ENCODE peak calls at places on chromosomes 12 and 14, in ten cellular contexts. R, W, N, C, M, A, G, D, E and I are unnamed samples.

GRCh38 chr14:52115286-52115685 is 46.4 kb upstream of the NID2 start:
- DNase-seq in R (no peak), W (no peak), N (no peak), C (no peak), M (no peak), A (no peak), G (no peak), D (no peak), E (no peak), I (no peak)

GRCh38 chr14:103558071-103558882 is 4.2 kb downstream of the BAG5 start:
- DNase-seq in R (no peak), W (no peak), N (peak; percentile 65), C (peak; percentile 34), M (no peak), A (peak; percentile 16), G (no peak), D (no peak), E (no peak), I (no peak)

GRCh38 chr12:3651585-3652424 is 101.1 kb downstream of the CRACR2A start:
- DNase-seq in R (no peak), W (no peak), N (no peak), C (no peak), M (no peak), A (no peak), G (no peak), D (no peak), E (no peak), I (no peak)

GRCh38 chr12:2251485-2252179 is 198.8 kb downstream of the CACNA1C start:
- DNase-seq in R (no peak), W (no peak), N (no peak), C (no peak), M (no peak), A (no peak), G (no peak), D (no peak), E (peak; percentile 45), I (no peak)

GRCh38 chr14:74548881-74549280 is 55.3 kb downstream of the ISCA2 start:
- DNase-seq in R (no peak), W (no peak), N (peak; percentile 69), C (peak; percentile 72), M (no peak), A (no peak), G (peak; percentile 30), D (no peak), E (peak; percentile 69), I (no peak)

GRCh38 chr14:70842851-70843462 is 33.6 kb upstream of the MAP3K9 start:
- DNase-seq in R (no peak), W (no peak), N (no peak), C (peak; percentile 82), M (no peak), A (no peak), G (no peak), D (no peak), E (no peak), I (no peak)

GRCh38 chr12:94254270-94254669 is 105.9 kb downstream of the PLXNC1 start:
- DNase-seq in R (no peak), W (no peak), N (no peak), C (no peak), M (no peak), A (no peak), G (no peak), D (no peak), E (no peak), I (no peak)

GRCh38 chr12:80445083-80445482 is 1.0 kb downstream of the PTPRQ start:
- DNase-seq in R (no peak), W (no peak), N (no peak), C (peak; percentile 42), M (no peak), A (no peak), G (no peak), D (no peak), E (no peak), I (no peak)

GRCh38 chr12:124172646-124173045 is 122.2 kb upstream of the RFLNA start:
- DNase-seq in R (no peak), W (no peak), N (no peak), C (no peak), M (no peak), A (no peak), G (no peak), D (no peak), E (no peak), I (no peak)

GRCh38 chr12:92603741-92604432 is 98.9 kb upstream of the PLEKHG7 start:
- DNase-seq in R (peak; percentile 89), W (no peak), N (no peak), C (no peak), M (no peak), A (no peak), G (no peak), D (no peak), E (no peak), I (no peak)

GRCh38 chr12:46402861-46403731 is 30.5 kb upstream of the SLC38A2 start:
- DNase-seq in R (no peak), W (no peak), N (no peak), C (no peak), M (no peak), A (no peak), G (no peak), D (no peak), E (no peak), I (no peak)

GRCh38 chr14:54782803-54783659 is 119.6 kb downstream of the GCH1 start:
- DNase-seq in R (peak; percentile 34), W (peak; percentile 18), N (no peak), C (no peak), M (no peak), A (no peak), G (no peak), D (no peak), E (no peak), I (peak; percentile 26)

GRCh38 chr14:23530360-23531055 is 21.1 kb downstream of the ZFHX2 start:
- DNase-seq in R (no peak), W (no peak), N (no peak), C (peak; percentile 23), M (no peak), A (no peak), G (no peak), D (no peak), E (peak; percentile 59), I (no peak)

GRCh38 chr14:56196274-56196673 is 78.1 kb downstream of the PELI2 start:
- DNase-seq in R (no peak), W (no peak), N (no peak), C (peak; percentile 68), M (no peak), A (no peak), G (no peak), D (no peak), E (no peak), I (no peak)

GRCh38 chr12:96487634-96488033 is 1.7 kb upstream of the CFAP54 start:
- DNase-seq in R (no peak), W (no peak), N (no peak), C (no peak), M (no peak), A (no peak), G (no peak), D (no peak), E (no peak), I (no peak)

GRCh38 chr12:96489392-96490056 is at the start of gene CFAP54:
- DNase-seq in R (peak; percentile 95), W (peak; percentile 92), N (peak; percentile 94), C (peak; percentile 95), M (peak; percentile 96), A (peak; percentile 92), G (peak; percentile 94), D (peak; percentile 73), E (peak; percentile 99), I (peak; percentile 93)

GRCh38 chr12:96487214-96487613 is 2.2 kb upstream of the CFAP54 start:
- DNase-seq in R (peak; percentile 63), W (no peak), N (no peak), C (peak; percentile 70), M (no peak), A (no peak), G (no peak), D (no peak), E (no peak), I (no peak)

GRCh38 chr12:96483116-96483515 is 6.3 kb upstream of the CFAP54 start:
- DNase-seq in R (no peak), W (no peak), N (no peak), C (no peak), M (no peak), A (no peak), G (no peak), D (no peak), E (no peak), I (no peak)

DNA sequence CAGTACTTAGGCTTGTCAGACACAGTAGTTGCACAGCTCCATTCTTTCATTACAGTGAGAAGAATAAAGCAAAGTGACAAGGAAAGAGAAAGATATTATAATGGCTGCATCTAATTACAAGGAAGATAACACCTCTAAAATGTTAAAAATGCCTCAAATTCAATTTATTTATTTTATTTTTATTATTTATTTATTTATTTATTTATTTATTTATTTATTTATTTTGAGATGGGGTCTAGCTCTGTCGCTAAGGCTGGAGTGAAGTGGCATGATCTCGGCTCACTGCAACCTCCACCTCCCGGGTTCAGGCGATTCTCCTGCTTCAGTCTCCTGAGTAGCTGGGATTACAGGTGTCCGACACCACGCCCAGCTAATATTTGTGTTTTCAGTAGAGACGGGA is 2.6 kb upstream of the CFAP54 start:
- DNase-seq in R (no peak), W (no peak), N (no peak), C (no peak), M (no peak), A (no peak), G (no peak), D (no peak), E (no peak), I (no peak)
- H3K27ac ChIP-seq in R (peak overlapping the region; percentile 23), W (no peak overlapping the region), N (no peak overlapping the region), C (no peak overlapping the region), M (no peak overlapping the region), A (no peak overlapping the region), G (no peak overlapping the region), D (no peak overlapping the region), E (no peak overlapping the region), I (no peak overlapping the region)

GRCh38 chr12:132491349-132491663 is 1.4 kb downstream of the FBRSL1 start:
- DNase-seq in R (no peak), W (no peak), N (no peak), C (no peak), M (no peak), A (no peak), G (no peak), D (no peak), E (no peak), I (no peak)
- H3K4me1 ChIP-seq in R (peaks cover 42% of the 10 kb centered on the region), W (peaks cover 33% of the 10 kb centered on the region), N (peaks cover 36% of the 10 kb centered on the region), C (peaks cover 15% of the 10 kb centered on the region), M (peaks cover 68% of the 10 kb centered on the region), A (peaks cover 31% of the 10 kb centered on the region), G (peaks cover 70% of the 10 kb centered on the region), D (peaks cover 74% of the 10 kb centered on the region), E (peaks cover 78% of the 10 kb centered on the region), I (peaks cover 57% of the 10 kb centered on the region)

DNA sequence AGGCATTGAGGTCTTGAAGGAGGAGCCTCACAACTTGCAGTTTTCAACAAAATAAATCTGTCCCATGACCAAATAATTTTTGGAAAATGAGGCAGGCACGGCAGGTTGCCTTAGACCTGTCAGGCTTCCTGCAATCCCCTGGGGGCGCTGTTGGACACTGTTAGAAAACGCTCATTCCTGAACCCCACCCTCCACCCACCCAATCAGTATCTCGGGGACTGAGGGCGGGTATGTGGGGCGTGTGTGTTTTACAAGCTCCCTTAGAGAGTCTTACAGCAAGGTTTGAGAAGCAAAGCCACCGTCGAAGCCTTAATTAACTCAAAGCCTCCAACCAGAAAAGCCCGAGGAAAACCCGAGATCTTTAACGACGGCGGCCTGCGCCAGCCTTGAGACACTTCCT is 122.8 kb downstream of the GLT1D1 start:
- DNase-seq in R (peak; percentile 23), W (peak; percentile 65), N (no peak), C (no peak), M (no peak), A (peak; percentile 40), G (no peak), D (no peak), E (no peak), I (no peak)
- TF ChIP-seq CTCF in R (no peak), W (peak; percentile 36), N (no peak), C (no peak), M (no peak), A (peak; percentile 31), G (no peak), D (peak; percentile 5), E (no peak), I (peak; percentile 15)

GRCh38 chr12:50505945-50506344 is 1.2 kb downstream of the DIP2B start:
- DNase-seq in R (no peak), W (peak; percentile 32), N (no peak), C (peak; percentile 24), M (no peak), A (peak; percentile 57), G (no peak), D (no peak), E (no peak), I (peak; percentile 38)
- H3K27ac ChIP-seq in R (peak overlapping the region; percentile 88), W (peak overlapping the region; percentile 93), N (peak overlapping the region; percentile 95), C (peak overlapping the region; percentile 49), M (peak overlapping the region; percentile 97), A (peak overlapping the region; percentile 89), G (peak overlapping the region; percentile 95), D (peak overlapping the region; percentile 95), E (peak overlapping the region; percentile 97), I (peak overlapping the region; percentile 32)